ENCODE peak calls at places on chromosome 22, in six cellular contexts. H is fibroblast of lung; P is esophagus squamous epithelium; K is lower lobe of right lung; T is heart right ventricle; U is CD4-positive, CD25-positive, alpha-beta regulatory T cell. D is an unnamed sample. For H3K4me1, H3K9me3 and H3K27me3, the result is how much of the 10 kb centered on the place peaks cover.

GRCh38 chr22:41491379-41492100 is 22.6 kb downstream of the ACO2 start:
- DNase-seq in P (no peak), U (no peak), H (peak), K (no peak), T (no peak), D (no peak)

GRCh38 chr22:42644422-42645340 is 4.3 kb upstream of the ATP5MGL start:
- DNase-seq in P (no peak), U (no peak), K (peak), H (peak), T (peak), D (no peak)

GRCh38 chr22:38754247-38755154 is 1.3 kb downstream of the SUN2 start:
- DNase-seq in P (peak), T (peak), U (no peak), K (peak), H (peak), D (no peak)

GRCh38 chr22:29971607-29972006 is 88.6 kb downstream of the MTMR3 start:
- DNase-seq in H (no peak), U (no peak), T (no peak), P (no peak), K (no peak), D (no peak)

GRCh38 chr22:47596176-47596690 is 833.8 kb downstream of the TBC1D22A start:
- DNase-seq in H (no peak), U (no peak), K (no peak), T (no peak), P (no peak), D (peak)

GRCh38 chr22:39547587-39547947 is 15.0 kb upstream of the RPS19BP1 start:
- DNase-seq in P (no peak), K (no peak), T (no peak), U (no peak), H (no peak), D (no peak)

GRCh38 chr22:42691440-42691839 is 29.2 kb downstream of the A4GALT start:
- DNase-seq in P (no peak), K (no peak), H (no peak), U (no peak), T (no peak), D (no peak)

GRCh38 chr22:41431656-41432055 is 14.9 kb downstream of the TOB2 start:
- DNase-seq in T (no peak), U (no peak), K (no peak), P (no peak), H (no peak), D (no peak)

GRCh38 chr22:38607680-38608079 is 37.7 kb upstream of the DMC1 start:
- DNase-seq in H (no peak), T (no peak), K (no peak), P (no peak), U (no peak), D (no peak)

GRCh38 chr22:47411006-47411405 is 648.6 kb downstream of the TBC1D22A start:
- DNase-seq in K (no peak), P (no peak), T (no peak), U (no peak), H (no peak), D (no peak)

DNA sequence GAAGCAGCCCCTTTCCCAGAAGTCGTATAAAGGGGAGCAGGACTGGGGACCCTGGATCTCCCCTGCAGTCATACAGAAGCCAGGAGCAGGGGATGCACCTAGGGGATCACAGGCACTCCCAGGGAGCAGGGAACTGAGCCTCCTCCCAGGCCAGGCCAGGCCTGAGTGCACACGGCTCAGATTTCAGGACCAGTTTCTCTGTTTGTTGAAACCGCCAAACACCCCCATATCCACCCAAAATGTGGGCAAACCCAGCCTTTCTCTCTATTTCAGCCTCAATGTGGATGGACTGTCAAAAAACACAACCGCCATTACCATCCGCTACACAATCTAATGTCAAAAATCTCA is 17.5 kb downstream of the MN1 start:
- DNase-seq in T (no peak), K (no peak), U (no peak), H (no peak), P (no peak), D (no peak)
- H3K4me1 ChIP-seq in T (under half), K (under half), U (under half), H (under half), P (under half), D (under half)

GRCh38 chr22:48781391-48781790 is 1046.3 kb downstream of the BRD1 start:
- DNase-seq in U (no peak), K (no peak), P (no peak), H (no peak), T (no peak), D (no peak)
- H3K9me3 ChIP-seq in U (under half), K (under half), P (under half), H (under half), T (under half), D (under half)

GRCh38 chr22:36590441-36591056 is 61.6 kb upstream of the EIF3D start:
- DNase-seq in P (no peak), H (no peak), K (no peak), U (no peak), T (no peak), D (no peak)
- H3K27me3 ChIP-seq in P (under half), H (under half), K (under half), U (under half), T (under half), D (under half)

DNA sequence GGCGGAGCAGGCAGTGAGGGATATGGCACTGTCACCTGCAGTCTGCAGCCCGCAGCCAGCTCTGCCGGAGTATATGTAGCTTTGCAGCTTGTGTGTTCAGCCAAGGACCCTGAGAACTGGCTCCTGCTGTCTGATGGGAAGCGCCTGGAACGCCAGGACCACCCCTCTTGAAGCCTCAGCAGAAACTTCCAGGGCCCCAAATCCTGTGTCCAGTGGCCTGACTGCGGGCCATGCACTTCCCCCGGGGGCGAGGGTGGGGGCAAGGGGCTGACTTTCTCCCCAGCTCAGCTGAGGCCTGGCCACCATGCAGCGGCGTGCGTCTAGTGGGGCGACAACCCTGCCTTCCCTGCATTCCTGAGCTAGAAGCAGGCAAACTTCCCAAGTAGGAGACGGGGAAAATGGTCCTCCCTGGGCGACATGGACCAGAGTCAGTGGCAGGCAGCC is 32.3 kb downstream of the PISD start:
- DNase-seq in H (no peak), K (no peak), P (no peak), U (no peak), T (no peak), D (no peak)
- H3K4me1 ChIP-seq in H (under half), K (half or more), P (half or more), U (under half), T (under half), D (half or more)

GRCh38 chr22:48745842-48746788 is 1081.6 kb downstream of the BRD1 start:
- DNase-seq in P (no peak), K (no peak), H (no peak), U (no peak), T (no peak), D (peak)
- H3K9me3 ChIP-seq in P (under half), K (under half), H (under half), U (under half), T (under half), D (under half)

DNA sequence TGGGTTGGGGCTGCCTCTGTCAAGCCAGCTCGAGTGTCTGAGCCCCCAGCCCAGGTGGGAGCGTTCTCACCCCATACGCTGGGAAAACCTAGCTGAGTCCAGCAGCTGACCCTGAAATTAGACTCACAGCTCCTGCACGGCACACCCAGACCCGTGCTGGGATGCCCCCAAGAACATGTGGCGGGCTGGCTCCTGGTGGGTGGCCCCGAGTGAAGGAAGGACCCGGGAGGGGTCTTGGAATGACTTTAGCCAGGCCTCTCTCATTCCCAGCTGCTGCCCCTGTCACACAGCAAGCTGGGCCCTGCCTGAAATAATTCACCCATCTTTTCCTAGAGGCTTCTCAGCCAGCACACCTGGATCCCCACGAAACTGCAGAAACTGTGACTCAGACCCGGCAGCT is 213.8 kb downstream of the BRD1 start:
- DNase-seq in U (no peak), P (no peak), H (no peak), K (no peak), T (no peak), D (no peak)
- H3K27me3 ChIP-seq in U (under half), P (under half), H (under half), K (under half), T (under half), D (under half)

GRCh38 chr22:37231406-37232139 is 12.5 kb downstream of the RAC2 start:
- DNase-seq in K (peak), P (no peak), H (no peak), T (no peak), U (peak), D (no peak)
- H3K4me1 ChIP-seq in K (under half), P (half or more), H (under half), T (under half), U (half or more), D (under half)

GRCh38 chr22:49158741-49159564 is 668.7 kb downstream of the BRD1 start:
- DNase-seq in P (no peak), K (no peak), T (no peak), H (no peak), U (no peak), D (no peak)
- H3K9me3 ChIP-seq in P (under half), K (under half), T (under half), H (under half), U (under half), D (under half)

DNA sequence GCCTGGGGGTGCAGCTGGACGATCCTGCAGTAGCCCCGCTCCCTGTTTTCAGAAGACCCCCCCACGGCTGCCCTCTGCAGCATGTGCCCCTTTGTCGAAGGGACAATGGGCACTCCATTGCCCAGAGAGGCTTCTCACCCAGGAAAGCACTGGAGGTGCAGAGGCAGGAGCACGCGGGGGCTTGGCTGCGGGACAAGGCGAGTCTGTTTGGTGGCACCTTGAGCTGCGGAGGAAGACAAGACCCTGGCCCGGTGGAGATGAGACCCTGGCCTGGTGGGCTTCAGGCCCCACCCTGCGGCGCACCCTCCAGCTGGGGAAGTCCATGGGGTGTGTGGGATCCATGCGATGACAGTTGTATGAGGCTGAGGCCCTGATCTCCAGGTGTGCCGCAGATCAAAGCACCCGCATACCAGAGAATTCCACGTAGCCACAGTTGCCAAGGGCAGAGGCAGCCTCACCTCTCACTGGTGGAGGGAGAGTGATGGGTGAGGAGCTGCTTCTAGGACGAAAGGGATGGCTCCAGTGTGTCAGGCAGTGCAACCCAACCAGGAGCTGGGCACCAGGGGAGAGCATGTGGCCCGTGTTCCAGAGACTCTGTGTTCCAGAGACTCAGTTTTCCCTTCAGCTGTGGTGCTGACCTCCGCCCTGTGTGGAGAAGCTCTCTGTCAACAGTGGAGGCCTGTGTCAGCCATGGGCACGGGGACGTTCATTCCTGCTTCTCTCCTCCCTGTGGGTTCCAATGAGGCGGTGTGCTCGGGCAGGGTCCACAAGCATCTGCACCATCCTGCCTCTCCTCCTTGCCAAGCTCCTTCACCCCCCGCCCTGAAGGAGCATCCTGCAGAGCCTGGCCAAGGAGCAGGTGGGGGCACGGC is 10.0 kb downstream of the TBX1 start:
- DNase-seq in U (no peak), H (no peak), K (no peak), P (no peak), T (no peak), D (no peak)
- H3K27me3 ChIP-seq in U (under half), H (under half), K (half or more), P (under half), T (half or more), D (under half)

GRCh38 chr22:21926728-21927127 is 25.9 kb downstream of the PPM1F start:
- DNase-seq in K (no peak), U (no peak), T (no peak), P (no peak), H (no peak), D (no peak)
- H3K4me1 ChIP-seq in K (under half), U (under half), T (under half), P (under half), H (under half), D (under half)

D was measured in vagina.